ENCODE peak calls at places on chromosome 22, in four cellular contexts. C is mesenchymal stem cell, Q is fibroblast of lung, X is colonic mucosa. Y is an unnamed sample.

GRCh38 chr22:17921871-17922821 is 102.2 kb downstream of the MICAL3 start:
- DNase-seq in C (no peak), Q (peak; percentile 42), X (peak; percentile 58), Y (no peak)

GRCh38 chr22:19687561-19688300 is 26.6 kb upstream of the SEPTIN5 start:
- DNase-seq in C (no peak), Q (no peak), X (no peak), Y (no peak)

GRCh38 chr22:17013396-17014100 is 5.5 kb upstream of the GAB4 start:
- DNase-seq in C (no peak), Q (no peak), X (no peak), Y (no peak)

GRCh38 chr22:31446208-31446607 is 43.4 kb downstream of the EIF4ENIF1 start:
- DNase-seq in C (no peak), Q (no peak), X (no peak), Y (no peak)

GRCh38 chr22:17267661-17268330 is 48.6 kb upstream of the ADA2 start:
- DNase-seq in C (no peak), Q (no peak), X (no peak), Y (no peak)

GRCh38 chr22:31295831-31296230 is 3.5 kb upstream of the PIK3IP1 start:
- DNase-seq in C (peak; percentile 34), Q (peak; percentile 51), X (no peak), Y (no peak)

GRCh38 chr22:45631140-45631539 is 40.5 kb upstream of the ATXN10 start:
- DNase-seq in C (no peak), Q (no peak), X (no peak), Y (no peak)

GRCh38 chr22:24159650-24160049 is 21.6 kb upstream of the SUSD2 start:
- DNase-seq in C (no peak), Q (no peak), X (no peak), Y (no peak)

GRCh38 chr22:36964110-36964509 is 50.7 kb downstream of the CSF2RB start:
- DNase-seq in C (no peak), Q (no peak), X (no peak), Y (no peak)

GRCh38 chr22:25362215-25362882 is 142.9 kb downstream of the CRYBB2 start:
- DNase-seq in C (peak; percentile 57), Q (peak; percentile 15), X (peak; percentile 75), Y (no peak)

GRCh38 chr22:24696551-24697001 is 77.9 kb downstream of the PIWIL3 start:
- DNase-seq in C (no peak), Q (no peak), X (no peak), Y (no peak)

GRCh38 chr22:40043086-40043485 is 48.3 kb downstream of the FAM83F start:
- DNase-seq in C (no peak), Q (no peak), X (no peak), Y (peak; percentile 66)

GRCh38 chr22:30245181-30245984 is 1.2 kb downstream of the LIF start:
- DNase-seq in C (no peak), Q (no peak), X (peak; percentile 79), Y (no peak)
- H3K4me3 ChIP-seq in C (peak overlapping the region; percentile 64), Q (peak overlapping the region; percentile 72), X (peak overlapping the region; percentile 61), Y (peak overlapping the region; percentile 33)

DNA sequence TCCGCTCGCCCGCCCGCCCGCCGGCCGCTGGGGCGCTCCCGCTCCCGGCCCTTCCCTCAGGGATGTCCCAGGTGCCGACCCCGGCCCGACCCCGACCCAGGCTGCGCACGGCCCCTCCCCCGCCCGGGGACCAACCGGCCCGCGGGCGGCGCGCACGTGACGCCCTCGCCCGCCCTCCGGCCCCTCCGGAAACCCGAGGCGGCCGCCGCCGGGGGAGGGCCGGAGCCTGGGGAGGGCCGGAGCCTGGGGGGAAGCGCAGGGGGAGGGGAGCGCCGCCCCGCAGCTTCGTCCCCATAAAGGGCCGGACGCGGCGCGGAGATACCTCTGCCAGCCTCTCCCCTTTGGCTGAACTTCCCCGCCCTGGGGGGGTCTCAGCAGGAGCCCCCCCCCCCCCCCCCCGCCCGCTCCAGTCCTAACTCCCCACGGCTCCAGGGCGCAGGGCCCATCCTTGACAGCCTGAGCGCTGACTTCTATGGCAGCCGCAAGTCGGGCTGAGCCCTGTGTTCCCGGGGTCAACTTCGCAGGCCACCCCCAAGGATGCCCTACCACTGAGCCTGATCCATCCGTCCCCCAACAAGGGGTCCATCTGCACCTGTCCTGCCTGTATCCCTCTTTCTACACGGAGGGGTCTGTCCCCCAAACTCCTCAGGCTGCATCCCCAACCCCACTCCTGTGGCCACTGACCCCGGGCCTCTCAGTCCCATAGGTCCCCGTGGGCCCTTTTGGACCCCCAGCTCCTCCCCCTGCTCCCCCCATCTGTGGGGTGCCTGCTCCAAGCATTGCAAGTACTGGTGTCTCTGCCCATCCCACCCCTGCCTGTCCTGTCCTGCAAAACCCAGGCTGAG is at the start of gene MAPK12:
- DNase-seq in C (peak; percentile 49), Q (peak; percentile 45), X (no peak), Y (no peak)
- H3K27me3 ChIP-seq in C (peaks cover 18% of the 10 kb centered on the region), Q (no peaks in the 10 kb centered on the region), X (peaks cover 24% of the 10 kb centered on the region), Y (no peaks in the 10 kb centered on the region)

GRCh38 chr22:44193537-44193896 is 12.8 kb downstream of the PARVG start:
- DNase-seq in C (no peak), Q (no peak), X (no peak), Y (no peak)

GRCh38 chr22:44192098-44192810 is 11.5 kb downstream of the PARVG start:
- DNase-seq in C (no peak), Q (no peak), X (no peak), Y (no peak)

GRCh38 chr22:44194569-44194968 is 13.8 kb downstream of the PARVG start:
- DNase-seq in C (no peak), Q (no peak), X (no peak), Y (no peak)

GRCh38 chr22:44191036-44191454 is 10.3 kb downstream of the PARVG start:
- DNase-seq in C (no peak), Q (peak; percentile 37), X (no peak), Y (no peak)

GRCh38 chr22:44192811-44193536 is 12.2 kb downstream of the PARVG start:
- DNase-seq in C (no peak), Q (no peak), X (no peak), Y (no peak)
- H3K4me3 ChIP-seq in C (no peak overlapping the region), Q (no peak overlapping the region), X (no peak overlapping the region), Y (no peak overlapping the region)

DNA sequence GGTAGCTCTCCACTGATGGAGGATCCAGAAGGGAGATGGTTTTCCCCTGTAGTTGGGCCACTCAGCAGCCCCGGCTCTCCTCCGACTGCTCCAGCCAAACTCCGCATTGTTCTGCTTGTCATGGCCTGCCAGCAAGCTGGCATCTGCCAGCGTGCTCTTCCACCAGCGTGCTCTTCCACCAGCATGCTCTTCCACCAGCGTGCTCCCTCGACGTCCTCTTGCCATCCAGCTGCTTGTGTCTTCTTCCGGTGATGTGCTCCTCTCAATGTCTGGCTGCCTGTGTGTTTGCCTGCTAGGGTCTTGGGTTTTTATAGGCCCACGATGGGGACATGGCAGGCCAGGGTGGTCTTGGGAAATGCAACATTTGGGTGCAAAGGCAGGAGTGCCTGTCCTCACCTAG is 43.5 kb upstream of the GNAZ start:
- DNase-seq in C (no peak), Q (no peak), X (no peak), Y (no peak)
- H3K27me3 ChIP-seq in C (peaks cover 9% of the 10 kb centered on the region), Q (no peaks in the 10 kb centered on the region), X (no peaks in the 10 kb centered on the region), Y (no peaks in the 10 kb centered on the region)

GRCh38 chr22:38068641-38069371 is 11.6 kb downstream of the PICK1 start:
- DNase-seq in C (no peak), Q (no peak), X (no peak), Y (no peak)
- H3K4me3 ChIP-seq in C (no peak overlapping the region), Q (no peak overlapping the region), X (no peak overlapping the region), Y (no peak overlapping the region)

GRCh38 chr22:49555526-49555925 is 272.1 kb downstream of the BRD1 start:
- DNase-seq in C (no peak), Q (no peak), X (no peak), Y (no peak)
- H3K27me3 ChIP-seq in C (no peaks in the 10 kb centered on the region), Q (no peaks in the 10 kb centered on the region), X (no peaks in the 10 kb centered on the region), Y (no peaks in the 10 kb centered on the region)

Y was measured in right atrium auricular region.